ENCODE peak calls at places on chromosome 1, in nine cellular contexts. Q is AG20443; L is spleen; A is activated CD4-positive, alpha-beta T cell treated with anti-CD3 and anti-CD28 coated beads, Interleukin-2, amount 50 U/mL, for 4 hours; W is AG10803; C is T-helper 1 cell; E is psoas muscle; Z is stimulated activated CD4-positive, alpha-beta T cell treated with anti-CD3 and anti-CD28 coated beads, Interleukin-4, amount 100 ng/mL, for 1 hour; J is transverse colon. S is an unnamed sample.
A peak's percentile ranks its signal among the peaks of the same experiment; 100 is the strongest.

GRCh38 chr1:102535829-102536505 is 539.2 kb upstream of the OLFM3 start:
- DNase-seq in Q (no peak), L (no peak), A (no peak), W (no peak), C (no peak), E (no peak), Z (no peak), J (no peak), S (no peak)

GRCh38 chr1:46301406-46302090 is 1.9 kb downstream of the LRRC41 start:
- DNase-seq in Q (peak; percentile 56), L (no peak), A (peak; percentile 4), W (peak; percentile 68), C (no peak), E (no peak), Z (peak; percentile 17), J (no peak), S (peak; percentile 71)

GRCh38 chr1:201264072-201264471 is 19.2 kb upstream of the PKP1 start:
- DNase-seq in Q (no peak), L (peak; percentile 37), A (no peak), W (no peak), C (no peak), E (no peak), Z (no peak), J (no peak), S (no peak)

GRCh38 chr1:93827128-93827527 is 51.9 kb downstream of the DNTTIP2 start:
- DNase-seq in Q (no peak), L (no peak), A (no peak), W (peak; percentile 65), C (no peak), E (no peak), Z (no peak), J (no peak), S (peak; percentile 46)

GRCh38 chr1:197783510-197783948 is 8.2 kb upstream of the DENND1B start:
- DNase-seq in Q (peak; percentile 40), L (no peak), A (no peak), W (peak; percentile 65), C (no peak), E (no peak), Z (no peak), J (peak; percentile 35), S (peak; percentile 81)

GRCh38 chr1:192559115-192560006 is 16.2 kb upstream of the RGS1 start:
- DNase-seq in Q (peak; percentile 67), L (no peak), A (no peak), W (peak; percentile 94), C (no peak), E (no peak), Z (no peak), J (no peak), S (peak; percentile 96)

GRCh38 chr1:23979387-23980005 is 631 bp downstream of the SRSF10 start:
- DNase-seq in Q (no peak), L (no peak), A (no peak), W (no peak), C (no peak), E (no peak), Z (no peak), J (no peak), S (no peak)

GRCh38 chr1:88462481-88463261 is 221.4 kb upstream of the PKN2 start:
- DNase-seq in Q (peak; percentile 72), L (no peak), A (no peak), W (peak; percentile 26), C (no peak), E (peak; percentile 18), Z (no peak), J (no peak), S (peak; percentile 75)

GRCh38 chr1:151061012-151061401 is 810 bp downstream of the MLLT11 start:
- DNase-seq in Q (no peak), L (no peak), A (no peak), W (no peak), C (no peak), E (no peak), Z (no peak), J (no peak), S (no peak)

GRCh38 chr1:59063501-59063900 is 233.4 kb upstream of the FGGY start:
- DNase-seq in Q (no peak), L (no peak), A (no peak), W (no peak), C (no peak), E (no peak), Z (no peak), J (no peak), S (no peak)

GRCh38 chr1:151282883-151283725 is 1.0 kb downstream of the ZNF687 start:
- DNase-seq in Q (no peak), L (peak; percentile 90), A (no peak), W (no peak), C (no peak), E (peak; percentile 35), Z (no peak), J (peak; percentile 41), S (peak; percentile 49)

GRCh38 chr1:33161061-33161681 is 20.7 kb downstream of the TRIM62 start:
- DNase-seq in Q (no peak), L (no peak), A (no peak), W (no peak), C (no peak), E (peak; percentile 60), Z (no peak), J (no peak), S (no peak)

GRCh38 chr1:51627672-51628071 is 10.8 kb downstream of the OSBPL9 start:
- DNase-seq in Q (peak; percentile 53), L (no peak), A (no peak), W (peak; percentile 55), C (no peak), E (no peak), Z (no peak), J (no peak), S (peak; percentile 75)

GRCh38 chr1:43275826-43276620 is 6.2 kb downstream of the TMEM125 start:
- DNase-seq in Q (no peak), L (peak; percentile 33), A (no peak), W (no peak), C (no peak), E (no peak), Z (no peak), J (no peak), S (no peak)

GRCh38 chr1:158016651-158017335 is 23.3 kb downstream of the KIRREL1 start:
- DNase-seq in Q (no peak), L (no peak), A (no peak), W (no peak), C (no peak), E (no peak), Z (no peak), J (no peak), S (peak; percentile 55)

GRCh38 chr1:38029081-38029681 is 16.6 kb downstream of the UTP11 start:
- DNase-seq in Q (no peak), L (no peak), A (no peak), W (no peak), C (no peak), E (peak; percentile 39), Z (no peak), J (no peak), S (peak; percentile 49)

GRCh38 chr1:2534775-2535387 is 4.8 kb upstream of the HES5 start:
- DNase-seq in Q (no peak), L (no peak), A (no peak), W (peak; percentile 34), C (no peak), E (no peak), Z (no peak), J (peak; percentile 63), S (peak; percentile 65)

GRCh38 chr1:30783244-30783915 is 25.8 kb upstream of the LAPTM5 start:
- DNase-seq in Q (no peak), L (peak; percentile 90), A (no peak), W (no peak), C (no peak), E (peak; percentile 58), Z (no peak), J (peak; percentile 38), S (no peak)

GRCh38 chr1:111743679-111744101 is 4.5 kb upstream of the INKA2 start:
- DNase-seq in Q (peak; percentile 43), L (no peak), A (no peak), W (peak; percentile 73), C (no peak), E (no peak), Z (no peak), J (no peak), S (peak; percentile 81)

GRCh38 chr1:24745711-24746582 is 700 bp downstream of the CLIC4 start:
- DNase-seq in Q (peak; percentile 52), L (peak; percentile 64), A (no peak), W (peak; percentile 81), C (no peak), E (peak; percentile 48), Z (peak; percentile 32), J (peak; percentile 52), S (peak; percentile 80)

GRCh38 chr1:15684468-15685283 is 556 bp downstream of the PLEKHM2 start:
- DNase-seq in Q (peak; percentile 69), L (peak; percentile 89), A (peak; percentile 14), W (no peak), C (peak; percentile 27), E (peak; percentile 59), Z (peak; percentile 33), J (peak; percentile 47), S (peak; percentile 66)

GRCh38 chr1:155134858-155135415 is 715 bp upstream of the SLC50A1 start:
- DNase-seq in Q (peak; percentile 93), L (peak; percentile 89), A (peak; percentile 77), W (peak; percentile 91), C (no peak), E (peak; percentile 93), Z (peak; percentile 78), J (peak; percentile 95), S (peak; percentile 99)

GRCh38 chr1:61337037-61337436 is 254.7 kb downstream of the NFIA start:
- DNase-seq in Q (no peak), L (no peak), A (no peak), W (no peak), C (no peak), E (no peak), Z (no peak), J (no peak), S (peak; percentile 5)

GRCh38 chr1:94096797-94097549 is 24.0 kb downstream of the ABCA4 start:
- DNase-seq in Q (peak; percentile 21), L (no peak), A (no peak), W (peak; percentile 41), C (no peak), E (peak; percentile 48), Z (no peak), J (peak; percentile 13), S (peak; percentile 28)

GRCh38 chr1:20578062-20578461 is 10.8 kb upstream of the CDA start:
- DNase-seq in Q (no peak), L (no peak), A (no peak), W (no peak), C (no peak), E (no peak), Z (no peak), J (no peak), S (no peak)

GRCh38 chr1:33322109-33322508 is 1.2 kb upstream of the A3GALT2 start:
- DNase-seq in Q (no peak), L (peak; percentile 65), A (no peak), W (no peak), C (no peak), E (no peak), Z (no peak), J (no peak), S (no peak)

S was measured in GM23248.